ENCODE peak calls at places on chromosomes 13 and 19, in ten cellular contexts. Q, I, Y, X, E, H, Z, W, L and T are unnamed samples.

GRCh38 chr19:6108721-6109633 is 1.3 kb downstream of the RFX2 start:
- DNase-seq in L (peak; percentile 37), E (no peak), Y (peak; percentile 57), Z (peak; percentile 60), X (peak; percentile 57), W (peak; percentile 90), Q (peak; percentile 85), I (peak; percentile 76), H (peak; percentile 63), T (no peak)

GRCh38 chr19:49555600-49556411 is 24.6 kb downstream of the NOSIP start:
- DNase-seq in Z (peak; percentile 86), H (peak; percentile 32), Q (no peak), L (peak; percentile 98), Y (peak; percentile 97), E (no peak), X (peak; percentile 64), W (peak; percentile 69), I (peak; percentile 91), T (no peak)

GRCh38 chr13:20559659-20560356 is 7.1 kb upstream of the IFT88 start:
- DNase-seq in Y (no peak), W (no peak), I (no peak), X (peak; percentile 22), Q (no peak), H (no peak), Z (no peak), L (no peak), E (no peak), T (no peak)

GRCh38 chr13:101755228-101755887 is 302.9 kb downstream of the ITGBL1 start:
- DNase-seq in X (no peak), L (no peak), Q (no peak), Z (no peak), E (no peak), Y (no peak), I (no peak), W (no peak), H (no peak), T (no peak)

GRCh38 chr19:18203408-18203862 is 407 bp downstream of the RAB3A start:
- DNase-seq in Q (peak; percentile 39), L (peak; percentile 47), H (peak; percentile 51), E (no peak), Y (no peak), X (peak; percentile 56), I (peak; percentile 73), Z (no peak), W (no peak), T (no peak)

GRCh38 chr13:43061496-43062280 is 38.3 kb downstream of the DNAJC15 start:
- DNase-seq in W (no peak), X (no peak), Q (no peak), L (no peak), I (no peak), Y (no peak), E (no peak), H (no peak), Z (no peak), T (no peak)

GRCh38 chr13:108895220-108895704 is 265.9 kb downstream of the MYO16 start:
- DNase-seq in Z (no peak), L (no peak), H (no peak), Y (peak; percentile 57), I (peak; percentile 36), W (no peak), Q (no peak), E (no peak), X (peak; percentile 72), T (no peak)

GRCh38 chr19:12913011-12913561 is 6.0 kb downstream of the SYCE2 start:
- DNase-seq in Y (peak; percentile 84), X (peak; percentile 75), W (peak; percentile 93), E (no peak), Z (no peak), H (peak; percentile 77), L (peak; percentile 18), Q (peak; percentile 71), I (peak; percentile 58), T (no peak)

GRCh38 chr13:65724261-65724660 is 1505.9 kb downstream of the PCDH9 start:
- DNase-seq in Z (no peak), L (no peak), H (no peak), I (no peak), Y (no peak), Q (no peak), X (no peak), W (no peak), E (peak; percentile 14), T (no peak)

GRCh38 chr19:3670796-3671679 is 29.2 kb downstream of the PIP5K1C start:
- DNase-seq in E (no peak), Q (peak; percentile 93), Y (no peak), L (peak; percentile 84), X (peak; percentile 42), W (peak; percentile 97), I (peak; percentile 61), Z (peak; percentile 42), H (peak; percentile 86), T (no peak)

GRCh38 chr13:109145631-109146030 is 516.2 kb downstream of the MYO16 start:
- DNase-seq in L (peak; percentile 8), E (peak; percentile 40), W (no peak), X (peak; percentile 81), Z (no peak), H (no peak), Y (peak; percentile 70), I (peak; percentile 59), Q (peak; percentile 42), T (no peak)

GRCh38 chr13:50080158-50080855 is 65.1 kb downstream of the KCNRG start:
- DNase-seq in Y (peak; percentile 41), L (peak; percentile 22), E (no peak), X (peak; percentile 43), W (peak; percentile 65), Q (no peak), Z (no peak), H (no peak), I (peak; percentile 45), T (no peak)

GRCh38 chr19:3612901-3613741 is 6.4 kb upstream of the TBXA2R start:
- DNase-seq in E (no peak), W (no peak), Z (no peak), I (no peak), Y (peak; percentile 42), Q (no peak), X (no peak), L (peak; percentile 87), H (no peak), T (no peak)

GRCh38 chr13:75405976-75406703 is 75.8 kb downstream of the TBC1D4 start:
- DNase-seq in Y (peak; percentile 30), E (peak; percentile 38), X (no peak), Q (no peak), Z (no peak), W (no peak), H (no peak), L (no peak), I (no peak), T (no peak)

GRCh38 chr13:97139704-97140103 is 82.4 kb upstream of the MBNL2 start:
- DNase-seq in Z (no peak), X (no peak), I (no peak), H (no peak), W (no peak), Q (no peak), L (no peak), Y (no peak), E (no peak), T (no peak)

GRCh38 chr13:97141564-97142005 is 80.5 kb upstream of the MBNL2 start:
- DNase-seq in I (peak; percentile 90), Q (peak; percentile 18), W (no peak), Z (peak; percentile 62), E (peak; percentile 38), Y (peak; percentile 26), L (peak; percentile 39), H (no peak), X (peak; percentile 90), T (peak; percentile 73)

GRCh38 chr13:97140611-97141010 is 81.5 kb upstream of the MBNL2 start:
- DNase-seq in I (no peak), E (no peak), Y (no peak), L (no peak), Q (no peak), X (no peak), Z (no peak), W (no peak), H (no peak), T (no peak)

GRCh38 chr13:97145057-97145456 is 77.1 kb upstream of the MBNL2 start:
- DNase-seq in Y (no peak), Z (no peak), Q (no peak), L (no peak), E (no peak), H (no peak), W (no peak), X (no peak), I (no peak), T (no peak)

GRCh38 chr13:97142452-97142851 is 79.7 kb upstream of the MBNL2 start:
- DNase-seq in I (peak; percentile 82), Y (no peak), X (peak; percentile 67), W (no peak), Q (peak; percentile 12), Z (no peak), L (peak; percentile 19), H (peak; percentile 26), E (no peak), T (peak; percentile 15)
- H3K4me3 ChIP-seq in I (peak overlapping the region; percentile 7), Y (no peak overlapping the region), X (no peak overlapping the region), W (no peak overlapping the region), Q (peak overlapping the region; percentile 11), Z (no peak overlapping the region), L (peak overlapping the region; percentile 10), H (peak overlapping the region; percentile 52), E (peak overlapping the region; percentile 16), T (peak overlapping the region; percentile 49)

GRCh38 chr13:112931028-112931934 is 37.7 kb upstream of the MCF2L start:
- DNase-seq in H (no peak), Y (peak; percentile 73), E (peak; percentile 7), Z (no peak), I (peak; percentile 76), L (peak; percentile 45), W (no peak), Q (no peak), X (peak; percentile 81), T (peak; percentile 31)
- TF ChIP-seq CTCF in H (peak; percentile 69), Y (peak; percentile 73), E (peak; percentile 74), Z (no peak), I (peak; percentile 19), L (peak; percentile 70), W (no peak), Q (peak; percentile 49), X (peak; percentile 65), T (peak; percentile 82)

DNA sequence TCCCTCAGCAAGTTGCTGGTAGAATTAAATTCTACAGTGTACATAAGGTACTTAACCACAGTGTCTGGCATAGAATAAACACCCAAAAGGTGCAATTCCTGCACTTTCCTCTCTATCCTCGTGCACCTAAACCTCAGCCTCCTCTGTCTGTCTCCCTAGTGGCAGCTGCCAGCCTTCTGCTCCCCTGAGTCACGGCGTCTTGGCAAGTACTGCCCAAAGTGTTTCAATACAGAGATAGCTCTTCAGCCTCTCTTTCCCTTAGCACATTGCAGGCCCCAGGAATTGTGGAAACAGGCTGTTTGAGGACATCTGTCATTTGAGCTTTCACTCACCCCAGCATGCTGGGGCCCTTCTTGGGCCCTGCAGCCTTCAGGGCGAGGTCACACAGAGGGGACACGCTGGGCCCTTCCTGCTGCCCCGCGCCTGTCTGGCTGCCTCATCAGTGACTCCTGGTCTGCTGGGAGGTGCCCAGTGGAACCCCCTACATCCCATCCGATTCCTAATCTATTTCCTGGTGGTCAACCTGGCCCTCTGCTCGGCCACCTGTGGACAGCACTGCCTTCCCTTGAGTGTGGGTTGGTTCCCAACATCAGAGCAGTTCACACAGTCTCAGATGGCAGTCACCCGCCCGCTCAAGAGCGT is 19.3 kb downstream of the COL4A2 start:
- DNase-seq in Y (no peak), Q (no peak), X (no peak), W (peak; percentile 84), I (no peak), E (no peak), L (no peak), H (no peak), Z (no peak), T (no peak)
- H3K4me3 ChIP-seq in Y (no peak overlapping the region), Q (no peak overlapping the region), X (no peak overlapping the region), W (no peak overlapping the region), I (no peak overlapping the region), E (no peak overlapping the region), L (no peak overlapping the region), H (no peak overlapping the region), Z (no peak overlapping the region), T (no peak overlapping the region)

GRCh38 chr19:45130236-45130635 is 30.5 kb downstream of the NKPD1 start:
- DNase-seq in I (no peak), X (no peak), W (no peak), L (no peak), E (no peak), H (no peak), Y (no peak), Q (no peak), Z (no peak), T (no peak)
- TF ChIP-seq CTCF in I (no peak), X (no peak), W (no peak), L (no peak), E (no peak), H (no peak), Y (no peak), Q (no peak), Z (no peak), T (no peak)